ENCODE peak calls at places on chromosomes 6 and 20, in six cellular contexts. One of them, this sample, is unnamed.
A peak's percentile ranks its signal among the peaks of the same experiment; 100 is the strongest.

GRCh38 chr6:154984146-154984545 is 11.0 kb upstream of the TIAM2 start:
- DNase-seq in omental fat pad: no peak
- DNase-seq in astrocyte of the cerebellum: no peak
- DNase-seq in endothelial cell of umbilical vein: no peak
- DNase-seq in colonic mucosa: no peak
- DNase-seq in endothelial cell: no peak
- DNase-seq in this sample: no peak

GRCh38 chr6:83417880-83418663 is 12.8 kb downstream of the ME1 start:
- DNase-seq in astrocyte of the cerebellum: peak; percentile 53
- DNase-seq in endothelial cell of umbilical vein: peak; percentile 49
- DNase-seq in omental fat pad: no peak
- DNase-seq in endothelial cell: no peak
- DNase-seq in colonic mucosa: no peak
- DNase-seq in this sample: peak; percentile 16

GRCh38 chr6:72111611-72112010 is 225.3 kb downstream of the RIMS1 start:
- DNase-seq in astrocyte of the cerebellum: no peak
- DNase-seq in endothelial cell: no peak
- DNase-seq in omental fat pad: no peak
- DNase-seq in colonic mucosa: no peak
- DNase-seq in endothelial cell of umbilical vein: no peak
- DNase-seq in this sample: no peak

GRCh38 chr6:18099501-18099900 is 23.0 kb downstream of the NHLRC1 start:
- DNase-seq in endothelial cell: no peak
- DNase-seq in endothelial cell of umbilical vein: no peak
- DNase-seq in astrocyte of the cerebellum: no peak
- DNase-seq in omental fat pad: no peak
- DNase-seq in colonic mucosa: no peak
- DNase-seq in this sample: no peak

GRCh38 chr20:6665621-6666345 is 101.7 kb upstream of the BMP2 start:
- DNase-seq in astrocyte of the cerebellum: no peak
- DNase-seq in omental fat pad: no peak
- DNase-seq in endothelial cell: no peak
- DNase-seq in colonic mucosa: no peak
- DNase-seq in endothelial cell of umbilical vein: no peak
- DNase-seq in this sample: no peak

GRCh38 chr20:61385731-61386130 is 133.7 kb downstream of the CDH4 start:
- DNase-seq in endothelial cell: no peak
- DNase-seq in omental fat pad: no peak
- DNase-seq in endothelial cell of umbilical vein: no peak
- DNase-seq in colonic mucosa: no peak
- DNase-seq in astrocyte of the cerebellum: no peak
- DNase-seq in this sample: no peak

GRCh38 chr6:168133186-168133585 is 54.2 kb upstream of the FRMD1 start:
- DNase-seq in endothelial cell of umbilical vein: no peak
- DNase-seq in colonic mucosa: peak; percentile 17
- DNase-seq in astrocyte of the cerebellum: peak; percentile 29
- DNase-seq in endothelial cell: no peak
- DNase-seq in omental fat pad: no peak
- DNase-seq in this sample: no peak

GRCh38 chr20:58256307-58256706 is 27.9 kb upstream of the ANKRD60 start:
- DNase-seq in endothelial cell: no peak
- DNase-seq in omental fat pad: no peak
- DNase-seq in astrocyte of the cerebellum: no peak
- DNase-seq in endothelial cell of umbilical vein: no peak
- DNase-seq in colonic mucosa: no peak
- DNase-seq in this sample: no peak

GRCh38 chr6:20292905-20293304 is 80.6 kb upstream of the MBOAT1 start:
- DNase-seq in colonic mucosa: no peak
- DNase-seq in endothelial cell of umbilical vein: no peak
- DNase-seq in endothelial cell: no peak
- DNase-seq in astrocyte of the cerebellum: no peak
- DNase-seq in omental fat pad: no peak
- DNase-seq in this sample: no peak

GRCh38 chr6:10855233-10855632 is 16.9 kb upstream of the MAK start:
- DNase-seq in endothelial cell of umbilical vein: no peak
- DNase-seq in astrocyte of the cerebellum: no peak
- DNase-seq in colonic mucosa: no peak
- DNase-seq in omental fat pad: no peak
- DNase-seq in endothelial cell: no peak
- DNase-seq in this sample: no peak

GRCh38 chr6:129890164-129890563 is 29.0 kb upstream of the TMEM244 start:
- DNase-seq in omental fat pad: no peak
- DNase-seq in colonic mucosa: no peak
- DNase-seq in endothelial cell of umbilical vein: peak; percentile 39
- DNase-seq in astrocyte of the cerebellum: peak; percentile 4
- DNase-seq in endothelial cell: no peak
- DNase-seq in this sample: no peak

GRCh38 chr20:32477594-32478512 is 107.3 kb downstream of the NOL4L start:
- DNase-seq in endothelial cell of umbilical vein: no peak
- DNase-seq in endothelial cell: no peak
- DNase-seq in astrocyte of the cerebellum: no peak
- DNase-seq in colonic mucosa: peak; percentile 68
- DNase-seq in omental fat pad: no peak
- DNase-seq in this sample: no peak

GRCh38 chr20:3040086-3040485 is 3.3 kb upstream of the GNRH2 start:
- DNase-seq in endothelial cell: no peak
- DNase-seq in omental fat pad: no peak
- DNase-seq in endothelial cell of umbilical vein: no peak
- DNase-seq in colonic mucosa: no peak
- DNase-seq in astrocyte of the cerebellum: no peak
- DNase-seq in this sample: no peak

GRCh38 chr20:12790856-12791255 is 217.9 kb upstream of the SPTLC3 start:
- DNase-seq in endothelial cell: no peak
- DNase-seq in astrocyte of the cerebellum: no peak
- DNase-seq in colonic mucosa: no peak
- DNase-seq in endothelial cell of umbilical vein: no peak
- DNase-seq in omental fat pad: no peak
- DNase-seq in this sample: no peak

GRCh38 chr20:20407891-20408805 is 40.2 kb downstream of the INSM1 start:
- DNase-seq in endothelial cell of umbilical vein: no peak
- DNase-seq in colonic mucosa: no peak
- DNase-seq in endothelial cell: no peak
- DNase-seq in omental fat pad: no peak
- DNase-seq in astrocyte of the cerebellum: peak; percentile 11
- DNase-seq in this sample: no peak

GRCh38 chr20:3972161-3972560 is 43.2 kb downstream of the RNF24 start:
- DNase-seq in omental fat pad: no peak
- DNase-seq in endothelial cell of umbilical vein: no peak
- DNase-seq in colonic mucosa: no peak
- DNase-seq in endothelial cell: no peak
- DNase-seq in astrocyte of the cerebellum: no peak
- DNase-seq in this sample: no peak

GRCh38 chr20:34022154-34022842 is 28.6 kb downstream of the RALY start:
- DNase-seq in endothelial cell: no peak
- DNase-seq in omental fat pad: no peak
- DNase-seq in colonic mucosa: no peak
- DNase-seq in astrocyte of the cerebellum: no peak
- DNase-seq in endothelial cell of umbilical vein: peak; percentile 35
- DNase-seq in this sample: no peak

GRCh38 chr6:78465042-78465634 is 402.2 kb upstream of the IRAK1BP1 start:
- DNase-seq in astrocyte of the cerebellum: no peak
- DNase-seq in endothelial cell of umbilical vein: no peak
- DNase-seq in omental fat pad: no peak
- DNase-seq in colonic mucosa: no peak
- DNase-seq in endothelial cell: no peak
- DNase-seq in this sample: no peak

GRCh38 chr6:108423982-108424695 is 129.3 kb downstream of the AFG1L start:
- DNase-seq in colonic mucosa: no peak
- DNase-seq in astrocyte of the cerebellum: no peak
- DNase-seq in omental fat pad: no peak
- DNase-seq in endothelial cell of umbilical vein: no peak
- DNase-seq in endothelial cell: no peak
- DNase-seq in this sample: no peak

GRCh38 chr6:169316651-169317050 is 63.0 kb upstream of the THBS2 start:
- DNase-seq in endothelial cell: no peak
- DNase-seq in endothelial cell of umbilical vein: no peak
- DNase-seq in astrocyte of the cerebellum: no peak
- DNase-seq in colonic mucosa: no peak
- DNase-seq in omental fat pad: no peak
- DNase-seq in this sample: no peak

GRCh38 chr6:135675862-135676261 is 175.6 kb upstream of the PDE7B start:
- DNase-seq in endothelial cell: peak; percentile 59
- DNase-seq in colonic mucosa: no peak
- DNase-seq in endothelial cell of umbilical vein: peak; percentile 63
- DNase-seq in omental fat pad: no peak
- DNase-seq in astrocyte of the cerebellum: no peak
- DNase-seq in this sample: no peak
- TF ChIP-seq CTCF in endothelial cell: peak; percentile 46
- TF ChIP-seq CTCF in colonic mucosa: no peak
- TF ChIP-seq CTCF in endothelial cell of umbilical vein: no peak
- TF ChIP-seq CTCF in omental fat pad: no peak
- TF ChIP-seq CTCF in astrocyte of the cerebellum: no peak
- TF ChIP-seq CTCF in this sample: no peak

DNA sequence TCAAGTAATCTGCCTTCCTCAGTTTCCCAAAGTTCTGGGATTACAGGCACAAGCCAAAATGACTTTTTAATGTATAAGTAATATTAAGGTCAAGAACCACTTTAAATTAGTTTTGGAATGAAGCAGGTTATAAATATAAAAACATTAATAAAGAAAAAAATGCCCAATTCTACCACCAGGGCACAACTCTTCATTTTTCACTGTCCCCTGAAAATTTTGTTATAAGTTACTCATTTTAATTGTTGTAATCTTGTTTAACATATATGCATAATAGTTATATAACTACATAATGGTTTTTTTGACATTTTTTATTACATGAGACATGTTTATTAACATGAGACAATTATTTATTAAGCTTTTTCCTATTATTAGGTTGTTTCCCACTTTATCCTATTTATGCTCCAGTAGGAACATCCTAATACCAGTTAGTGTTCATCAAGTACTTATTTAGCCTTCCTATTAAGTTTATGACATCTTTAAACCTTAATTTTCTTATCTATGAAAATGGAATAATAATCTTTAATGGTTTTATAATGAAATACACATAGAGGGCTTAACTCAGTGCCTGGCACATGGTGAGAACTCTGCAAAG is 182.1 kb upstream of the SCGN start:
- DNase-seq in astrocyte of the cerebellum: no peak
- DNase-seq in omental fat pad: no peak
- DNase-seq in colonic mucosa: no peak
- DNase-seq in endothelial cell: no peak
- DNase-seq in endothelial cell of umbilical vein: no peak
- DNase-seq in this sample: no peak
- TF ChIP-seq CTCF in astrocyte of the cerebellum: peak; percentile 8
- TF ChIP-seq CTCF in omental fat pad: no peak
- TF ChIP-seq CTCF in colonic mucosa: no peak
- TF ChIP-seq CTCF in endothelial cell: peak; percentile 89
- TF ChIP-seq CTCF in endothelial cell of umbilical vein: no peak
- TF ChIP-seq CTCF in this sample: no peak

GRCh38 chr20:38125157-38126056 is 39.7 kb downstream of the TGM2 start:
- DNase-seq in endothelial cell: no peak
- DNase-seq in colonic mucosa: peak; percentile 84
- DNase-seq in astrocyte of the cerebellum: no peak
- DNase-seq in omental fat pad: peak; percentile 20
- DNase-seq in endothelial cell of umbilical vein: peak; percentile 98
- DNase-seq in this sample: no peak
- TF ChIP-seq CTCF in endothelial cell: no peak
- TF ChIP-seq CTCF in colonic mucosa: no peak
- TF ChIP-seq CTCF in astrocyte of the cerebellum: peak; percentile 42
- TF ChIP-seq CTCF in omental fat pad: no peak
- TF ChIP-seq CTCF in endothelial cell of umbilical vein: peak; percentile 19
- TF ChIP-seq CTCF in this sample: no peak

GRCh38 chr6:139927236-139927635 is 552.8 kb upstream of the CITED2 start:
- DNase-seq in endothelial cell of umbilical vein: peak; percentile 22
- DNase-seq in astrocyte of the cerebellum: peak; percentile 90
- DNase-seq in colonic mucosa: no peak
- DNase-seq in endothelial cell: no peak
- DNase-seq in omental fat pad: no peak
- DNase-seq in this sample: no peak
- TF ChIP-seq CTCF in endothelial cell of umbilical vein: no peak
- TF ChIP-seq CTCF in astrocyte of the cerebellum: peak; percentile 70
- TF ChIP-seq CTCF in colonic mucosa: peak; percentile 33
- TF ChIP-seq CTCF in endothelial cell: no peak
- TF ChIP-seq CTCF in omental fat pad: no peak
- TF ChIP-seq CTCF in this sample: no peak

This sample was measured in AG09319.